ENCODE peak calls at places on chromosome 13, in six cellular contexts. X is osteocyte, W is GOT3, H is hepatocyte, L is GM23338, E is astrocyte of the spinal cord. V is an unnamed sample.
A peak's percentile ranks its signal among the peaks of the same experiment; 100 is the strongest.

GRCh38 chr13:95880346-95880745 is 172.9 kb downstream of the UGGT2 start:
- DNase-seq in X (no peak), W (no peak), H (no peak), L (no peak), E (peak; percentile 22), V (no peak)

GRCh38 chr13:97274782-97275252 is 52.7 kb downstream of the MBNL2 start:
- DNase-seq in X (no peak), W (no peak), H (no peak), L (no peak), E (peak; percentile 84), V (no peak)

GRCh38 chr13:30580852-30581502 is 36.7 kb upstream of the USPL1 start:
- DNase-seq in X (no peak), W (no peak), H (no peak), L (no peak), E (no peak), V (no peak)

GRCh38 chr13:88217372-88217771 is 546.2 kb downstream of the SLITRK5 start:
- DNase-seq in X (no peak), W (no peak), H (no peak), L (no peak), E (no peak), V (no peak)

GRCh38 chr13:59477011-59477410 is 686.7 kb downstream of the DIAPH3 start:
- DNase-seq in X (no peak), W (no peak), H (no peak), L (peak; percentile 41), E (no peak), V (no peak)

GRCh38 chr13:44331446-44331845 is 42.2 kb upstream of the SERP2 start:
- DNase-seq in X (no peak), W (no peak), H (no peak), L (no peak), E (no peak), V (peak; percentile 77)

GRCh38 chr13:73090116-73090811 is 31.5 kb downstream of the KLF5 start:
- DNase-seq in X (no peak), W (no peak), H (peak; percentile 80), L (peak; percentile 72), E (peak; percentile 83), V (no peak)

GRCh38 chr13:22278336-22278929 is 607.6 kb downstream of the FGF9 start:
- DNase-seq in X (no peak), W (no peak), H (peak; percentile 42), L (peak; percentile 71), E (no peak), V (no peak)